ENCODE peak calls at places on chromosomes 1 and 21, in eight cellular contexts. T is neural crest cell; G is CD8-positive, alpha-beta T cell; P is endothelial cell; O is A549; W is dorsolateral prefrontal cortex; U is spleen; B is foreskin fibroblast. C is an unnamed sample.

GRCh38 chr1:39576016-39576657 is 453 bp downstream of the PABPC4 start:
- DNase-seq in T (peak), G (peak), P (peak), O (no peak), W (peak), U (peak), B (peak), C (no peak)

GRCh38 chr1:207970329-207971038 is 59.6 kb upstream of the CD34 start:
- DNase-seq in T (no peak), G (no peak), P (no peak), O (no peak), W (no peak), U (no peak), B (no peak), C (no peak)

GRCh38 chr1:228429698-228430097 is 13.0 kb upstream of the TRIM17 start:
- DNase-seq in T (no peak), G (no peak), P (no peak), O (no peak), W (no peak), U (peak), B (no peak), C (no peak)

GRCh38 chr21:35779690-35780570 is 280.4 kb downstream of the SETD4 start:
- DNase-seq in T (no peak), G (no peak), P (no peak), O (no peak), W (no peak), U (no peak), B (peak), C (no peak)

GRCh38 chr1:25765910-25766645 is 33.9 kb upstream of the SELENON start:
- DNase-seq in T (no peak), G (no peak), P (no peak), O (no peak), W (no peak), U (no peak), B (no peak), C (no peak)

GRCh38 chr1:224497714-224498573 is 63.3 kb upstream of the WDR26 start:
- DNase-seq in T (no peak), G (peak), P (no peak), O (peak), W (no peak), U (no peak), B (peak), C (no peak)

GRCh38 chr1:205567716-205568115 is 63.2 kb downstream of the CDK18 start:
- DNase-seq in T (no peak), G (no peak), P (no peak), O (no peak), W (no peak), U (no peak), B (no peak), C (no peak)

GRCh38 chr1:172638885-172639831 is 19.7 kb upstream of the FASLG start:
- DNase-seq in T (no peak), G (peak), P (no peak), O (peak), W (no peak), U (no peak), B (peak), C (no peak)

GRCh38 chr1:224732367-224733006 is 116.4 kb downstream of the CNIH3 start:
- DNase-seq in T (no peak), G (no peak), P (no peak), O (no peak), W (no peak), U (no peak), B (no peak), C (no peak)

GRCh38 chr1:160460683-160461287 is 60.4 kb downstream of the VANGL2 start:
- DNase-seq in T (no peak), G (no peak), P (peak), O (no peak), W (no peak), U (no peak), B (no peak), C (no peak)

GRCh38 chr1:49364676-49365075 is 588.0 kb upstream of the BEND5 start:
- DNase-seq in T (no peak), G (no peak), P (no peak), O (no peak), W (no peak), U (no peak), B (peak), C (no peak)

GRCh38 chr1:47333922-47334764 is 553 bp downstream of the CMPK1 start:
- DNase-seq in T (peak), G (peak), P (peak), O (peak), W (peak), U (peak), B (peak), C (peak)

GRCh38 chr21:45258476-45258875 is 29.2 kb downstream of the POFUT2 start:
- DNase-seq in T (no peak), G (no peak), P (no peak), O (no peak), W (peak), U (peak), B (peak), C (peak)

GRCh38 chr1:244383278-244383884 is 68.3 kb downstream of the ADSS2 start:
- DNase-seq in T (no peak), G (no peak), P (no peak), O (no peak), W (no peak), U (no peak), B (no peak), C (no peak)

GRCh38 chr1:206075786-206076725 is 23.1 kb downstream of the RHEX start:
- DNase-seq in T (no peak), G (no peak), P (no peak), O (no peak), W (no peak), U (no peak), B (peak), C (no peak)

GRCh38 chr1:42171679-42172266 is 7.2 kb upstream of the GUCA2A start:
- DNase-seq in T (no peak), G (no peak), P (no peak), O (no peak), W (no peak), U (no peak), B (no peak), C (no peak)

GRCh38 chr1:21307663-21308062 is 17.4 kb upstream of the ECE1 start:
- DNase-seq in T (no peak), G (no peak), P (no peak), O (no peak), W (no peak), U (no peak), B (peak), C (no peak)

DNA sequence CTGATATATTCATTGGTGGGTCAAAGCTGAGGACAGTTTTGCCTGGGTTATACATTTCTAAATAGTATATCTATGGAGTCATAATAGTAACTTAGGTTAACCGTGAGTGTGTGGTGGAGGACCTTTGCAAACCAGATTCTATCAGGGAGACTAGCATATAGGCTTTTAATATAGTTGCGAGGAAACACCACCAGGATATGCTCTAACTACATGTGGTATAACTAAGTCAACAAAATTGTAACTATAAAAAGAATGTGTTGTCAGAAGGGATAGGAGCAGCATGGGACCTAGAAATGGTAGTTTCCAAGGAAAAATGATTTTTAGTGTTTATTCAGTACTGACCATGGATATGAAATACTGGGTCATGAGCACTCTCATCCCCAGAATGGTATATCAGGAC is 338.1 kb downstream of the TGFB2 start:
- DNase-seq in T (no peak), G (no peak), P (no peak), O (peak), W (no peak), U (no peak), B (peak), C (no peak)
- TF ChIP-seq CTCF in T (no peak), G (no peak), P (no peak), O (no peak), W (no peak), U (no peak), B (peak), C (no peak)

DNA sequence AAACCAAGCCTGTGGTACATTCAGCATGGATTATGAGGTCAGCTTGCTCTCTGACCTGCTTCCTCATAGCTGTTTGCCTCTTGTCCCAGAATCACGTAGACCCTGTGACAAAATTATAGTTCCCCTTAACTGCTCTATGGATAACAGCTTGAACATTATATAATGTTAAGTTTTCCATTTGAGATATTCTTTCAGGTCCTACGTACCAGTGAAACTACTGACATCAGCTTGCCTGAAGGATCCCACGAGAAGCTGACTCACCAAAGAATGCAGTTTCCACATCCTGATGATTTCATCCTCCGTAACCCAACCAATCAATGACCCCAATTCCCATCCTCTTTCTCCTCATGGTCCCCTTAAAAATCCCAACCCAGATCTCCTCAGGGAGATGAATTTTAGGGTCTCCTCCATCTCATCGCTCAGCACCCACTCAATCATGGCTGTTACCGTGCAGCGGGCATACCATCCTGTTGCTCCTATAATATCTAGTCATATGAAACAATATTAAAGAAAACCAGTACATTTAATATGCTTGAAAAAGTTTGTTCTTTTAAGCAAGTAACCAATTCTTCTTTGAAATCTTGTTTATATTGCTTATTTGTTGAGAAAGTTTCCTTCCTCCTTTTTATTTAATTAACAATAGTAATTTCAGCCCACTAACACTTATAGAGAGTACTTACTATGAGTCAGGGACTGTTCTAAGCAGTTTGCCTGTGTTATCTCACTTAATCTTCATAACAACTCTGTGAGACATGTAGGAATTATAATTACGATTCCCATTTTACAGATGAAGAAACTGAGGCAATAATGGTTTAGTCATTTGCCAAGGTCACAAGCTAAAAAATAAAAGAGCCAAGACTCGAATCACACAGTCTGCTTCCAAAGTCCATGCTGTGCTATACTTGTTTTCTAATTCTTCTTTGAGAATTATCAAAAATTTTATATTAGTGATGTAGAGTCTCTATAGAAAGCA is 27.4 kb downstream of the CHML start:
- DNase-seq in T (no peak), G (no peak), P (no peak), O (peak), W (no peak), U (no peak), B (peak), C (no peak)
- TF ChIP-seq CTCF in T (no peak), G (no peak), P (no peak), O (no peak), W (no peak), U (no peak), B (no peak), C (no peak)

GRCh38 chr1:186680031-186681012 is at the start of gene PTGS2:
- DNase-seq in T (peak), G (peak), P (peak), O (peak), W (peak), U (peak), B (peak), C (peak)
- TF ChIP-seq CTCF in T (peak), G (no peak), P (no peak), O (peak), W (peak), U (no peak), B (peak), C (peak)

DNA sequence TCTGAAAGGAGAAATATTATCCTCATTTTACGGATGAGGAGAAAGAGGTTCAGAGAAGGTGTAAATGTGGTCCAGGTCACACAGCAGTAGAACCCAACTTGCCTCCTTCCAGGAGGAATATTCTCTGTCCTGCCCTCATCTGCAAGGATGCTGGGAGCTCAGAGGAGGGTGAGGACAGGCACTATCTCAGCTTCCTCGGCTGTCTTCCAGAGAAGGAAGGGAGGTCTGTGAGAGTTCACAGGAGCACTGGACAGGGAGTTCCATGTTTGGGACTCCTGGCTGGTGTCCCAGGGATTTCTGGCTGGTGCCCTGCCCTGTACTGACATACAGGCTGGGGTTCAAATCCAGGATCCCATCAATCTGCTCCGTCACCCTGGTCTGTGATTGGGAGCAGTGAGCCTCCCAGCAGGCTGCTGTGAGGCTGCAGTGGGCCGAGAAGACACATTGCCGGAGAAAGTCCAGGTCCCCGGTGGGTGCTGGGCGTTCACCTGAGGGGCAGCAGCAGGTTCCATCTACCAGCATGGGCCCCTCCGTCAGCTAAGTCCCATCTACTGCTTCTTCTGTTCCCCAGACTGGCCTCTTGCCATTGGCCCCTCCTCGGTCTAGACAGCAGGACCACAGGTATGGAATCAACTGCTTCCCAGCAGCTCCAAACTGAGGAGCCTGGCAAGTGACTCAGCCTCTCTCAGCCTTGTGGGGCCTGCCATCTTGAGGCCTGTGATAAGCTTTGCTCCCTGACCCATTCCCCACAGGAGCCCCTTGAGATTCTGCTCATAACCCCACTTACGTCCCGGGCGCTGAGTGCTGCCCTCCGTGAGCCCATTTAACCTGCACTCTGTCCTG is 8.5 kb upstream of the BSND start:
- DNase-seq in T (no peak), G (no peak), P (no peak), O (no peak), W (no peak), U (no peak), B (peak), C (no peak)
- TF ChIP-seq CTCF in T (no peak), G (no peak), P (no peak), O (no peak), W (no peak), U (no peak), B (no peak), C (no peak)

GRCh38 chr1:226062558-226063361 is at the start of gene H3-3A:
- DNase-seq in T (peak), G (peak), P (peak), O (peak), W (peak), U (peak), B (peak), C (peak)

GRCh38 chr1:226063362-226064167 is 1.0 kb downstream of the H3-3A start:
- DNase-seq in T (peak), G (peak), P (peak), O (peak), W (peak), U (peak), B (peak), C (no peak)

GRCh38 chr1:226064168-226064815 is 1.8 kb downstream of the H3-3A start:
- DNase-seq in T (no peak), G (peak), P (no peak), O (peak), W (no peak), U (no peak), B (peak), C (no peak)

GRCh38 chr1:226066415-226067077 is 4.0 kb downstream of the H3-3A start:
- DNase-seq in T (no peak), G (no peak), P (no peak), O (peak), W (no peak), U (no peak), B (no peak), C (no peak)

GRCh38 chr1:226064816-226065248 is 2.3 kb downstream of the H3-3A start:
- DNase-seq in T (no peak), G (peak), P (peak), O (peak), W (no peak), U (no peak), B (peak), C (no peak)
- TF ChIP-seq CTCF in T (peak), G (peak), P (no peak), O (peak), W (peak), U (no peak), B (peak), C (no peak)

GRCh38 chr1:201363455-201363854 is 14.0 kb downstream of the TNNT2 start:
- DNase-seq in T (no peak), G (no peak), P (no peak), O (no peak), W (no peak), U (peak), B (no peak), C (no peak)

GRCh38 chr1:201362906-201363305 is 14.6 kb downstream of the TNNT2 start:
- DNase-seq in T (no peak), G (no peak), P (no peak), O (no peak), W (no peak), U (peak), B (no peak), C (no peak)

GRCh38 chr1:201360901-201361651 is 16.4 kb downstream of the TNNT2 start:
- DNase-seq in T (no peak), G (no peak), P (no peak), O (no peak), W (peak), U (peak), B (no peak), C (no peak)

GRCh38 chr1:201360486-201360885 is 17.0 kb downstream of the TNNT2 start:
- DNase-seq in T (no peak), G (no peak), P (no peak), O (no peak), W (peak), U (peak), B (no peak), C (no peak)

DNA sequence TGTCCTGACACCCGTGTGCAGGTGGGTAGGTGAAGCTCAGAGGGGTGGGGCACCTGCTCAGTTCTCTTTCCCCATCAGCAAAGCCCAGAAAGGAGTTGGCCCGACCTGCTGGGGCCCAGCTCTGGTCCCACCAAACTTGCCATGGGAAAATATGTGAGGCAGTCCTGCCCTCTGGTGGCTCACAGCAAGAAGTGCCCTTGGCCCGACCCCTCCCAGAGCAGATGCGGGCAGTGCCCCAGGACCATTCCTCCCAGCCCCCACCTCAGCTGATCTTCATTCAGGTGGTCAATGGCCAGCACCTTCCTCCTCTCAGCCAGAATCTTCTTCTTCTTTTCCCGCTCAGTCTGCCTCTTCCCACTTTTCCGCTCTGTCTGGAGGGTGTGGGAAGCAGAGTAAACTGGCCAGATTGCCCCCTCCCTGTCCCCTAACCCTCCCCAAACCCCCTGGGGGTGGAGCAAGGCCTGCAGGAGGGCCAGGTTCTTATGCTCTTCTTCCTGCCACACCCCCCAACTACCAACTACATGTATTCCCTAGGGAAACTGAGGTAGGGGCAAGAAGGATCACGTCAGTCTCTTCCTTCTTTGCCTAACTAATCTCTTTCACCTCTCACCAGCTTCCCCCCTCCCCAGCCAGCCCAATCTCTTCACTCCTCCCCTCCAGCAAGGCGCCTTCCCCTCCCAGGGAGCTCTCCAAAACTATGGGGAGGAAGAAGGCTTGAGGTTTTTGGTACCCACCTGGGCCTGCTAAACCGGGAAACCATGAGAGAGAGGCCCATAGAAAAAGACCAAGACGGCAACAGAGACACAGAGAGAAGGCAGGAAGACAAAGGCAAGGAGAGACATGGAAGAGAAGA is 15.6 kb downstream of the TNNT2 start:
- DNase-seq in T (peak), G (no peak), P (peak), O (peak), W (peak), U (peak), B (peak), C (no peak)
- TF ChIP-seq CTCF in T (peak), G (no peak), P (peak), O (peak), W (peak), U (peak), B (peak), C (peak)

DNA sequence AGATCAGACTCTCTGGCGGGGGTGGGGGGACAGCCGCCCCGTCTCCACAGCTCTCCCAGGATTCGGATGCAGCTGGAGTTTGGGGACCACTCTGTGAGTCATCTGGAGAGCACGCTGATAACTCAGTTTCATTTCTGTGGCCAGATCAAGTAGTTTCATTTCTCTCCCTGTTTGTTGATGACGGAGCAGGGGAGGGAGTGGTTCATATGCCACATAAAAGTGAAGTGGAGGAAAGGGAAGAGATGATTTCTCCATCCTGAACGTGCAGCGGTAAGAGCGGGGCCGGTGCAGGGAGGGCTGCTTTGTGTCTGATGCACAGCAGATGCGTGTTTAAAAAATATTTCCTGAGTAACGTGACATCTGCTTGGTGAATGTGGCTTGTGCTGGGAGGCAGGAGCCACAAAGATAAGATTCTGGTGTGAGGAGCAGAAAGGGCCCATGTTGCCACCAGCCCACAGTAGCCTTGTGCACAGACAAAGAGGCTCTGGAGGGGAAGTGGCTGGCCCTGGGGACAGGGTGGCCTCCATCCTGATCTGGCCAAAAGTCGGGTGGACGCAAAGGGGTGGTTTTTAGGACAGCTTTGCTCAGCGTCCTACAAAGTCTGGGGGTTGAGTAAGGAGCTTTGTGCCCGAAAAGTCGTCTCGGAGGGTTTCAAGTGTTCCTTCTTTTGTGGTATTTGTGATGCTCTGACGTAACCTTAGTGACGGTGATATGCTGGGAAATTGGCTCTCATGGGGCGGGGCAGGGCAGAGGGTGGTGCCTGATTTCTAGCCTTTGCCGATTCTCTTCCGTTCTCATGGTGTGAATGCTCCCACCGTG is at the start of gene MX2:
- DNase-seq in T (no peak), G (peak), P (no peak), O (no peak), W (no peak), U (peak), B (peak), C (peak)
- TF ChIP-seq CTCF in T (no peak), G (no peak), P (no peak), O (no peak), W (no peak), U (no peak), B (no peak), C (no peak)